ENCODE peak calls at places on chromosome 3, in four cellular contexts. C is NCI-H345, J is astrocyte of the cerebellum, L is EL. B is an unnamed sample.

GRCh38 chr3:81580399-81580798 is 181.0 kb downstream of the GBE1 start:
- DNase-seq in C (no peak), J (no peak), L (no peak), B (no peak)

GRCh38 chr3:4231041-4231440 is 72.1 kb upstream of the SETMAR start:
- DNase-seq in C (no peak), J (no peak), L (no peak), B (no peak)

GRCh38 chr3:161020264-161020663 is 84.9 kb downstream of the B3GALNT1 start:
- DNase-seq in C (no peak), J (no peak), L (no peak), B (no peak)

GRCh38 chr3:39050020-39050419 is 1.7 kb downstream of the SCN11A start:
- DNase-seq in C (no peak), J (no peak), L (no peak), B (no peak)

GRCh38 chr3:41103200-41103599 is 96.1 kb upstream of the CTNNB1 start:
- DNase-seq in C (no peak), J (no peak), L (no peak), B (no peak)

GRCh38 chr3:19543212-19543841 is 390.7 kb downstream of the EFHB start:
- DNase-seq in C (peak; percentile 8), J (no peak), L (peak; percentile 0), B (peak; percentile 18)

GRCh38 chr3:154025007-154025406 is 96.2 kb upstream of the ARHGEF26 start:
- DNase-seq in C (no peak), J (no peak), L (no peak), B (no peak)

GRCh38 chr3:72177075-72178050 is 392.4 kb upstream of the PROK2 start:
- DNase-seq in C (no peak), J (no peak), L (peak; percentile 53), B (no peak)

GRCh38 chr3:48820626-48821324 is 26.9 kb downstream of the PRKAR2A start:
- DNase-seq in C (no peak), J (peak; percentile 41), L (peak; percentile 34), B (no peak)

GRCh38 chr3:12815719-12816118 is 19.2 kb downstream of the CAND2 start:
- DNase-seq in C (no peak), J (no peak), L (no peak), B (no peak)

GRCh38 chr3:49351521-49352011 is 6.6 kb downstream of the GPX1 start:
- DNase-seq in C (no peak), J (no peak), L (peak; percentile 81), B (no peak)

GRCh38 chr3:190338717-190339116 is 16.5 kb upstream of the CLDN1 start:
- DNase-seq in C (no peak), J (no peak), L (peak; percentile 54), B (no peak)

GRCh38 chr3:7787871-7788828 is 713.5 kb upstream of the LMCD1 start:
- DNase-seq in C (no peak), J (no peak), L (no peak), B (no peak)

B was measured in Caco-2.